ENCODE peak calls at places on chromosomes 6 and 20, in six cellular contexts. Z, L, R, V, Q and S are unnamed samples.

GRCh38 chr6:19368511-19368910 is 468.7 kb upstream of the ID4 start:
- DNase-seq in R (no peak), Z (no peak), L (peak), Q (no peak), V (no peak), S (no peak)

GRCh38 chr20:31475032-31475431 is at the start of the genes DEFB124 and REM1:
- DNase-seq in Z (peak), L (no peak), V (no peak), Q (no peak), R (peak), S (peak)

GRCh38 chr6:167141667-167142432 is 15.9 kb downstream of the GPR31 start:
- DNase-seq in L (no peak), V (peak), Z (peak), R (no peak), Q (no peak), S (no peak)

GRCh38 chr20:10613911-10614310 is 59.9 kb downstream of the JAG1 start:
- DNase-seq in Z (no peak), V (no peak), R (no peak), Q (no peak), L (no peak), S (no peak)

GRCh38 chr20:57811373-57812020 is 101.7 kb upstream of the PMEPA1 start:
- DNase-seq in L (no peak), Z (peak), R (peak), Q (no peak), V (no peak), S (peak)

GRCh38 chr6:112927641-112928040 is 580.5 kb downstream of the RFPL4B start:
- DNase-seq in L (peak), R (no peak), Q (no peak), V (no peak), Z (no peak), S (no peak)

GRCh38 chr20:20785226-20785625 is 72.8 kb upstream of the RALGAPA2 start:
- DNase-seq in V (no peak), Z (no peak), L (no peak), R (no peak), Q (no peak), S (no peak)

GRCh38 chr20:10922941-10923340 is 249.1 kb upstream of the JAG1 start:
- DNase-seq in Q (no peak), V (no peak), R (no peak), L (peak), Z (no peak), S (peak)

GRCh38 chr20:47785321-47785899 is at the start of gene SULF2:
- DNase-seq in Z (peak), L (no peak), Q (no peak), V (peak), R (no peak), S (no peak)

GRCh38 chr6:1525364-1526038 is 84.2 kb upstream of the FOXC1 start:
- DNase-seq in L (peak), Q (no peak), V (no peak), R (no peak), Z (no peak), S (no peak)

GRCh38 chr6:155115893-155116570 is 120.9 kb downstream of the TIAM2 start:
- DNase-seq in Q (no peak), L (no peak), Z (no peak), R (no peak), V (no peak), S (no peak)

GRCh38 chr6:104428201-104428600 is 431.5 kb downstream of the HACE1 start:
- DNase-seq in R (no peak), Z (no peak), L (no peak), Q (no peak), V (no peak), S (no peak)

GRCh38 chr20:32494498-32495216 is 90.5 kb downstream of the NOL4L start:
- DNase-seq in L (no peak), V (no peak), R (peak), Q (no peak), Z (no peak), S (peak)

GRCh38 chr6:36590237-36590636 is 3.9 kb upstream of the SRSF3 start:
- DNase-seq in Q (no peak), Z (no peak), V (no peak), R (no peak), L (peak), S (no peak)

GRCh38 chr20:41989935-41990635 is 371.9 kb upstream of the CHD6 start:
- DNase-seq in L (no peak), Q (no peak), Z (no peak), R (no peak), V (no peak), S (no peak)

GRCh38 chr20:1830240-1830639 is 65.0 kb upstream of the SIRPA start:
- DNase-seq in Z (peak), Q (peak), L (peak), V (peak), R (no peak), S (peak)

GRCh38 chr20:34824861-34825529 is 456 bp downstream of the NCOA6 start:
- DNase-seq in V (peak), R (peak), Q (peak), L (peak), Z (peak), S (peak)

GRCh38 chr6:157244175-157244574 is 79.1 kb downstream of the TMEM242 start:
- DNase-seq in L (peak), Z (no peak), R (no peak), V (no peak), Q (no peak), S (no peak)

GRCh38 chr6:5155901-5156300 is 70.8 kb downstream of the PPP1R3G start:
- DNase-seq in L (no peak), Q (no peak), R (no peak), V (no peak), Z (no peak), S (no peak)

GRCh38 chr20:39310363-39311037 is 348.4 kb downstream of the DHX35 start:
- DNase-seq in R (no peak), V (no peak), L (no peak), Q (no peak), Z (no peak), S (no peak)

GRCh38 chr6:166515072-166515810 is 71.2 kb downstream of the RAMACL start:
- DNase-seq in Q (no peak), L (peak), V (no peak), Z (no peak), R (no peak), S (peak)

GRCh38 chr6:149560736-149561135 is 5.4 kb upstream of the GINM1 start:
- DNase-seq in L (no peak), R (no peak), Z (no peak), Q (no peak), V (no peak), S (no peak)

GRCh38 chr20:34689486-34689885 is 12.6 kb upstream of the PIGU start:
- DNase-seq in R (no peak), Z (no peak), Q (no peak), L (no peak), V (no peak), S (no peak)

GRCh38 chr6:26087284-26088115 is at the start of gene HFE:
- DNase-seq in Q (peak), L (peak), V (peak), R (peak), Z (peak), S (no peak)

GRCh38 chr20:40449144-40449543 is 239.9 kb downstream of the MAFB start:
- DNase-seq in Q (no peak), R (no peak), V (no peak), Z (no peak), L (no peak), S (no peak)

GRCh38 chr20:52422574-52423463 is 231.2 kb upstream of the ZFP64 start:
- DNase-seq in L (no peak), R (no peak), V (no peak), Q (no peak), Z (no peak), S (no peak)

GRCh38 chr6:25352265-25352664 is 73.1 kb downstream of the CARMIL1 start:
- DNase-seq in Z (no peak), L (no peak), R (no peak), Q (no peak), V (no peak), S (no peak)

GRCh38 chr6:99002826-99003225 is 55.1 kb upstream of the FBXL4 start:
- DNase-seq in V (no peak), Z (no peak), R (no peak), L (no peak), Q (no peak), S (no peak)

GRCh38 chr20:57780398-57780797 is 70.6 kb upstream of the PMEPA1 start:
- DNase-seq in R (no peak), L (no peak), Z (no peak), V (no peak), Q (no peak), S (peak)

GRCh38 chr6:29790626-29791025 is 37.0 kb upstream of the HLA-G start:
- DNase-seq in R (no peak), V (no peak), Q (no peak), Z (no peak), L (no peak), S (no peak)

GRCh38 chr20:63895886-63896135 is 885 bp downstream of the DNAJC5 start:
- DNase-seq in L (peak), R (no peak), Z (no peak), Q (no peak), V (no peak), S (no peak)

GRCh38 chr6:159959976-159960384 is 8.9 kb upstream of the IGF2R start:
- DNase-seq in V (peak), Z (peak), R (peak), L (peak), Q (no peak), S (no peak)

GRCh38 chr6:16313732-16314131 is 75.3 kb downstream of the GMPR start:
- DNase-seq in L (no peak), V (no peak), Z (no peak), Q (no peak), R (no peak), S (no peak)

DNA sequence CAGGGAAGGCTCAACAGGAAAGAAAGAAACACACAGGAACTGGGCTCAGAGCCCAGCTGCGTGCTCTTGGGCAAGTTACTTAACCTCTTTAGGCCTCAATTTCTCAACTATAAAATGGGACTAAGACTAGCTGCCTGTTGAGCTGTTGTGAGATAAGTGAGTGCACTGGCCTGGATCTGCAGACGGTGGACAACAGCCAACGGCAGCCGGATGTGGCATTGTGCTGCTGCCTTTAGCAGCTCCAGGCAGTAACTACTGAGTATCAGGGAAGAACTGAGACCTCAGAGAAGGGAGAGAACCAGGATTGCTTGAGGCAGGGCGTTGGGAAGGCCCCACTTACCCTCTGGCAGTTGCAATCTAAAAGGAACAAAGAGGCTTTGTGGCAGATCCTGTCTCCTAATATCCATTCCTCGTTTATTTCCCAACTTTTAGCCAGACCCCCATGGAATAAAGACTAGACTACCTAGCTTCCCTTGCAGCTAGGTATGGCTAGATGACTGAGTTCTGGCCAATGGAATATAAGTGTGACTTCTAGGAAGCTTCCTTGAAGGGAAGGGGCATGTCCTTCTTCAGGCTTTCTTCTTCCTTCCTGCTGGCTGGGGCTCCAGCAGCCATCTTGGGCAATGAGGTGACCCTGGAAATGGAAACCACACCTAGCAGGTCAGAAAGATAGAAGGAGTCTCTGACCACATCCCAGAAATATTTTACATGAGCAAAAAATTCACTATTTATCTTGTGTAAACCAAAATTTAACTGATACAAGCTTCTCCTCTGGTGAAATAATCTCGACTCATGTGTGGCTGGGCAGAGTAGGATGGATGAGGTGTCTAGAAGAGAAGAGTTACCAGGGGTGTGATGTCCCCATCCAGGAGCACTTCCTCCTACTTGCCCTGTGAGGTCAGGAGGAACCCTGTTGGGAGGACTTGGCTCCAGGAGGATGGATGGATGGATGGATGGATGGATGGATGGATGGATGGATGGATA is 67.6 kb downstream of the MRPL14 start:
- DNase-seq in Q (no peak), Z (peak), R (no peak), V (no peak), L (peak), S (no peak)
- H3K27ac ChIP-seq in Q (no peak), Z (peak), R (peak), V (no peak), L (peak), S (peak)

DNA sequence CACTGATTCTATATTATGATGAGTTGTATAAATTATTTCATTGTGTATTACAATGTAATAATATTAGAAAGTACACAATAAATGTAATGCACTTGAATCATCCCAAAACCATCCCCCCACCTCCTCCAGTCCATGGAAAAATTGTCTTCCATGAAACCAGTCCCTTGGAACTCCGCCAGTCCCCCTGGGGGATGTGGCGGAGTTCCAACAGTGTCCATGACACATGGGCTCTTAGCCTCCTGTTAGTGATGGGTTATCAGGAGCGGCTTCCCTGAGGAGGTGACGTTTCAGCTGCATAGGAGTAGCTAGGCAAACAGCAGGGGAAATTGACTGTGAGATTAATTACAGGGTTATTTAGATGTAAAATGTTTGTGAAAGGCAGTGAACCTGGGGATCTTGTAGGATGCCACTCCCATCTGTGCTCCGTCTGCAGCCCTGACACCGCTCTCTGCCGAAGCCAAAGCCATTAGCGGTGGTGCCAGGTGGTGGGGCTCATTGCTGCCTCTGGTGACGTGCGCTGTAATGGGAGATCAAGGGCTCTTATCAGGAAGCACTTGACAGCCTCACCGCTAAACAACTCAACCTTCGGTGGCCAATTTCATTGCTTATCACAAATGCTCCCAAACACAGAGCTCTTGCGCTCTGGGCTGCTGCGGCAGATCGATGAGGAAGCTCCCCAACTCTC is 81.6 kb upstream of the MC3R start:
- DNase-seq in V (no peak), R (no peak), Z (no peak), L (no peak), Q (no peak), S (no peak)
- H3K4me3 ChIP-seq in V (no peak), R (no peak), Z (no peak), L (no peak), Q (no peak), S (no peak)

GRCh38 chr6:108591040-108591816 is 30.5 kb downstream of the FOXO3 start:
- DNase-seq in L (peak), R (no peak), Q (no peak), V (no peak), Z (no peak), S (no peak)
- H3K27ac ChIP-seq in L (peak), R (peak), Q (no peak), V (peak), Z (peak), S (peak)

GRCh38 chr20:6053064-6053775 is 640 bp downstream of the LRRN4 start:
- DNase-seq in V (no peak), R (no peak), Z (no peak), Q (no peak), L (no peak), S (no peak)
- H3K4me3 ChIP-seq in V (no peak), R (no peak), Z (no peak), Q (no peak), L (no peak), S (no peak)

GRCh38 chr6:135779213-135779612 is 72.3 kb upstream of the PDE7B start:
- DNase-seq in L (no peak), V (no peak), Z (no peak), Q (no peak), R (no peak), S (no peak)

GRCh38 chr6:135784493-135784892 is 67.0 kb upstream of the PDE7B start:
- DNase-seq in Q (no peak), Z (no peak), R (no peak), L (no peak), V (no peak), S (no peak)

GRCh38 chr6:135782517-135782916 is 69.0 kb upstream of the PDE7B start:
- DNase-seq in Z (no peak), Q (no peak), V (no peak), R (no peak), L (peak), S (no peak)

GRCh38 chr6:135780326-135780725 is 71.2 kb upstream of the PDE7B start:
- DNase-seq in V (no peak), Q (no peak), L (no peak), Z (no peak), R (no peak), S (no peak)
- H3K27ac ChIP-seq in V (no peak), Q (no peak), L (no peak), Z (no peak), R (no peak), S (no peak)

DNA sequence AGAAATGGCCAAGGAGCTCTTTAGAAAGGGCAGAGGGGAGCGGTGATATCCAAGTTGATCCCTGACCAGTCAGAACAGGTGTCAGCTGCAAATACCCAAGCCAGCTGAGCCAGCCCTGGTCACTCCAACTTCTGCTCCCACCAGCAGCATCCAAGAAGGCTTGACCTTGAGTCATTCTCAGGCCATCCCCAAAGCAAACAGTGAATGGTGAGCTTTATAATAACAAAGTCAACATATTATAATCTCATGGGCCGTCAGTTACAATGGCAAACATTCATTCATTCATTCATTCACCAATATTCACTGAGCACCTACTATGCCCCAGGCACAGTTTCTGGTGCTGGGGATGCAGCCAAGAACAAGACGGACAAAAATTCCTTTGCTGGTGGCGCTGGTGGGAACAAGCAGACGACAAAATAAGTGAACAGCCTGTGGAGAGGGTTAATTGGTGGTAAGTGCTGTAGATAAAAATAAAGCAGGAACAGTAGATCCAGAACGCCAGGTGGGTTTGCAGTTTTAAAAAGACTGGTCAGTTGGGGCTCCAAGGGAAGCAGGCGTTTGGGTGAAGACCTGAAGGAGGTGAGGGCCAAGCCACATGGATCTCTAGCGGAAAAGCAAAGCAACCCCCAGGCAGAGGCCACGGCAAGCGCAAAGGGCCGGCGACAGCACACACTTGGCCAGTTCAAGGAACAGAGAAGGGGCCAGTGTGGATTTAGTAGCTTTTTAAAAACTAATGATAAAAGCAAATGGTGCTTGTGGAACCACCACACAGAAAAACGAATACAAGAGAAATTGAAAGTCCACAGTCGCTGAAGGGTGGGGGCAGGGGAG is 131.8 kb upstream of the PTPN1 start:
- DNase-seq in V (no peak), L (peak), R (no peak), Q (no peak), Z (no peak), S (no peak)
- H3K4me3 ChIP-seq in V (no peak), L (no peak), R (peak), Q (no peak), Z (peak), S (no peak)

GRCh38 chr6:142846459-142846831 is 98.5 kb downstream of the HIVEP2 start:
- DNase-seq in V (no peak), R (no peak), Z (no peak), L (peak), Q (no peak), S (no peak)
- H3K27ac ChIP-seq in V (peak), R (peak), Z (peak), L (peak), Q (no peak), S (peak)

GRCh38 chr6:118902731-118903130 is 8.8 kb downstream of the ASF1A start:
- DNase-seq in Q (no peak), Z (no peak), R (no peak), V (no peak), L (peak), S (no peak)

GRCh38 chr6:118897386-118897785 is 3.4 kb downstream of the ASF1A start:
- DNase-seq in V (no peak), R (no peak), L (no peak), Z (no peak), Q (no peak), S (no peak)

GRCh38 chr6:118903134-118903533 is 9.2 kb downstream of the ASF1A start:
- DNase-seq in Z (no peak), V (no peak), L (no peak), Q (no peak), R (no peak), S (no peak)

GRCh38 chr6:118896339-118897136 is 2.6 kb downstream of the ASF1A start:
- DNase-seq in V (no peak), L (peak), Z (no peak), R (no peak), Q (no peak), S (no peak)

GRCh38 chr6:118899948-118900347 is 6.0 kb downstream of the ASF1A start:
- DNase-seq in L (no peak), Z (no peak), V (no peak), R (no peak), Q (no peak), S (no peak)
- H3K4me3 ChIP-seq in L (no peak), Z (no peak), V (no peak), R (no peak), Q (no peak), S (no peak)